ENCODE peak calls at places on chromosomes 16 and 17, in six cellular contexts. One of them, this sample, is unnamed.

GRCh38 chr17:50659220-50659619 is 24.5 kb downstream of the ABCC3 start:
- DNase-seq in uterus: no peak
- DNase-seq in CD4-positive, alpha-beta T cell: no peak
- DNase-seq in heart left ventricle: no peak
- DNase-seq in cardiac muscle cell: no peak
- DNase-seq in Calu3: no peak
- DNase-seq in this sample: no peak

GRCh38 chr17:82246365-82247174 is 17.7 kb downstream of the SLC16A3 start:
- DNase-seq in uterus: peak
- DNase-seq in CD4-positive, alpha-beta T cell: no peak
- DNase-seq in heart left ventricle: peak
- DNase-seq in cardiac muscle cell: no peak
- DNase-seq in Calu3: peak
- DNase-seq in this sample: peak

GRCh38 chr17:7589204-7589868 is 558 bp downstream of the SOX15 start:
- DNase-seq in uterus: peak
- DNase-seq in CD4-positive, alpha-beta T cell: peak
- DNase-seq in heart left ventricle: peak
- DNase-seq in cardiac muscle cell: peak
- DNase-seq in Calu3: no peak
- DNase-seq in this sample: peak

GRCh38 chr16:49811630-49812334 is 44.1 kb downstream of the ZNF423 start:
- DNase-seq in uterus: no peak
- DNase-seq in CD4-positive, alpha-beta T cell: no peak
- DNase-seq in heart left ventricle: no peak
- DNase-seq in cardiac muscle cell: peak
- DNase-seq in Calu3: no peak
- DNase-seq in this sample: no peak

GRCh38 chr17:288802-289356 is 63.7 kb downstream of the RPH3AL start:
- DNase-seq in uterus: no peak
- DNase-seq in CD4-positive, alpha-beta T cell: no peak
- DNase-seq in heart left ventricle: no peak
- DNase-seq in cardiac muscle cell: no peak
- DNase-seq in Calu3: no peak
- DNase-seq in this sample: no peak

GRCh38 chr16:11316331-11317015 is 28.8 kb upstream of the RMI2 start:
- DNase-seq in uterus: no peak
- DNase-seq in CD4-positive, alpha-beta T cell: no peak
- DNase-seq in heart left ventricle: no peak
- DNase-seq in cardiac muscle cell: no peak
- DNase-seq in Calu3: no peak
- DNase-seq in this sample: peak

GRCh38 chr16:57802635-57803412 is 533 bp upstream of the KIFC3 start:
- DNase-seq in uterus: no peak
- DNase-seq in CD4-positive, alpha-beta T cell: no peak
- DNase-seq in heart left ventricle: peak
- DNase-seq in cardiac muscle cell: no peak
- DNase-seq in Calu3: no peak
- DNase-seq in this sample: peak

GRCh38 chr16:10242076-10242475 is 59.8 kb upstream of the GRIN2A start:
- DNase-seq in uterus: no peak
- DNase-seq in CD4-positive, alpha-beta T cell: no peak
- DNase-seq in heart left ventricle: no peak
- DNase-seq in cardiac muscle cell: no peak
- DNase-seq in Calu3: no peak
- DNase-seq in this sample: no peak

GRCh38 chr16:67719778-67720144 is 645 bp upstream of the GFOD2 start:
- DNase-seq in uterus: peak
- DNase-seq in CD4-positive, alpha-beta T cell: no peak
- DNase-seq in heart left ventricle: no peak
- DNase-seq in cardiac muscle cell: peak
- DNase-seq in Calu3: peak
- DNase-seq in this sample: peak

GRCh38 chr17:18250259-18250658 is 8.3 kb downstream of the FLII start:
- DNase-seq in uterus: no peak
- DNase-seq in CD4-positive, alpha-beta T cell: no peak
- DNase-seq in heart left ventricle: no peak
- DNase-seq in cardiac muscle cell: no peak
- DNase-seq in Calu3: no peak
- DNase-seq in this sample: no peak

GRCh38 chr17:81483085-81483861 is 29.3 kb downstream of the ACTG1 start:
- DNase-seq in uterus: no peak
- DNase-seq in CD4-positive, alpha-beta T cell: no peak
- DNase-seq in heart left ventricle: peak
- DNase-seq in cardiac muscle cell: no peak
- DNase-seq in Calu3: no peak
- DNase-seq in this sample: peak

GRCh38 chr17:15944720-15945492 is at the start of gene ADORA2B:
- DNase-seq in uterus: no peak
- DNase-seq in CD4-positive, alpha-beta T cell: no peak
- DNase-seq in heart left ventricle: peak
- DNase-seq in cardiac muscle cell: peak
- DNase-seq in Calu3: peak
- DNase-seq in this sample: peak

GRCh38 chr17:35243459-35244204 is 760 bp downstream of the SLFN5 start:
- DNase-seq in uterus: peak
- DNase-seq in CD4-positive, alpha-beta T cell: peak
- DNase-seq in heart left ventricle: peak
- DNase-seq in cardiac muscle cell: peak
- DNase-seq in Calu3: peak
- DNase-seq in this sample: peak

GRCh38 chr16:80583466-80583865 is 42.7 kb downstream of the DYNLRB2 start:
- DNase-seq in uterus: no peak
- DNase-seq in CD4-positive, alpha-beta T cell: no peak
- DNase-seq in heart left ventricle: no peak
- DNase-seq in cardiac muscle cell: no peak
- DNase-seq in Calu3: no peak
- DNase-seq in this sample: peak

GRCh38 chr16:12211870-12212690 is 235.5 kb downstream of the SNX29 start:
- DNase-seq in uterus: no peak
- DNase-seq in CD4-positive, alpha-beta T cell: no peak
- DNase-seq in heart left ventricle: no peak
- DNase-seq in cardiac muscle cell: no peak
- DNase-seq in Calu3: peak
- DNase-seq in this sample: no peak

GRCh38 chr16:11094075-11094593 is 149.8 kb downstream of the CLEC16A start:
- DNase-seq in uterus: no peak
- DNase-seq in CD4-positive, alpha-beta T cell: no peak
- DNase-seq in heart left ventricle: no peak
- DNase-seq in cardiac muscle cell: peak
- DNase-seq in Calu3: no peak
- DNase-seq in this sample: peak

GRCh38 chr16:15539197-15539596 is 103.8 kb downstream of the MARF1 start:
- DNase-seq in uterus: no peak
- DNase-seq in CD4-positive, alpha-beta T cell: no peak
- DNase-seq in heart left ventricle: no peak
- DNase-seq in cardiac muscle cell: peak
- DNase-seq in Calu3: no peak
- DNase-seq in this sample: no peak

GRCh38 chr16:88613293-88613692 is 25.1 kb upstream of the IL17C start:
- DNase-seq in uterus: no peak
- DNase-seq in CD4-positive, alpha-beta T cell: no peak
- DNase-seq in heart left ventricle: no peak
- DNase-seq in cardiac muscle cell: no peak
- DNase-seq in Calu3: no peak
- DNase-seq in this sample: no peak

GRCh38 chr16:88606146-88606757 is 32.1 kb upstream of the IL17C start:
- DNase-seq in uterus: no peak
- DNase-seq in CD4-positive, alpha-beta T cell: no peak
- DNase-seq in heart left ventricle: peak
- DNase-seq in cardiac muscle cell: no peak
- DNase-seq in Calu3: no peak
- DNase-seq in this sample: no peak

GRCh38 chr16:88611220-88611821 is 27.1 kb upstream of the IL17C start:
- DNase-seq in uterus: no peak
- DNase-seq in CD4-positive, alpha-beta T cell: no peak
- DNase-seq in heart left ventricle: no peak
- DNase-seq in cardiac muscle cell: peak
- DNase-seq in Calu3: no peak
- DNase-seq in this sample: no peak

GRCh38 chr16:88608076-88608475 is 30.3 kb upstream of the IL17C start:
- DNase-seq in uterus: no peak
- DNase-seq in CD4-positive, alpha-beta T cell: no peak
- DNase-seq in heart left ventricle: peak
- DNase-seq in cardiac muscle cell: no peak
- DNase-seq in Calu3: no peak
- DNase-seq in this sample: no peak

DNA sequence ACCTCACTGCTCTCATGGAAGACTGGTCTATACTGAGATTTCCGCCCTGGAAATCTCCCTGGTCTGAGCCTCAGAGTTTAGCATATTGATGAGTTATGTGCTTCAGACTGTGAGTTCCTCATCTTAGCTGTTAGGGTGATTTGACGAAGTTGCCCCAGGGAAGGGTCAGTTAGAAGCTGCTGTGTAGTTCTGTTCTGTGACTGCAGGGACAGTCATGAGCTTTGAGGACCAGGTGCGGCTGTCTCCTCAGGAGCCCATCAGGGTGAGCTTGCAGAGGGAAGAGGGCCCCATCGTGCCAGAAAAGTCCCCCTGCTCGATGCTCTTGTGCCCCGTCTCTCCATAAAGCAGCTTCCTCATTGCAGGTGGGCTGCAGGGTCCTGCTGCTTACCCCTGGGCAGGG is 28.3 kb upstream of the IL17C start:
- DNase-seq in uterus: no peak
- DNase-seq in CD4-positive, alpha-beta T cell: no peak
- DNase-seq in heart left ventricle: no peak
- DNase-seq in cardiac muscle cell: no peak
- DNase-seq in Calu3: no peak
- DNase-seq in this sample: no peak
- TF ChIP-seq CTCF in uterus: no peak
- TF ChIP-seq CTCF in CD4-positive, alpha-beta T cell: no peak
- TF ChIP-seq CTCF in heart left ventricle: no peak
- TF ChIP-seq CTCF in cardiac muscle cell: no peak
- TF ChIP-seq CTCF in Calu3: peak
- TF ChIP-seq CTCF in this sample: peak

GRCh38 chr17:79741751-79742588 is 11.2 kb downstream of the ENPP7 start:
- DNase-seq in uterus: peak
- DNase-seq in CD4-positive, alpha-beta T cell: peak
- DNase-seq in heart left ventricle: peak
- DNase-seq in cardiac muscle cell: peak
- DNase-seq in Calu3: peak
- DNase-seq in this sample: peak

GRCh38 chr17:79738643-79739042 is 7.9 kb downstream of the ENPP7 start:
- DNase-seq in uterus: no peak
- DNase-seq in CD4-positive, alpha-beta T cell: no peak
- DNase-seq in heart left ventricle: no peak
- DNase-seq in cardiac muscle cell: no peak
- DNase-seq in Calu3: no peak
- DNase-seq in this sample: no peak

GRCh38 chr17:79739148-79740062 is 8.7 kb downstream of the ENPP7 start:
- DNase-seq in uterus: no peak
- DNase-seq in CD4-positive, alpha-beta T cell: no peak
- DNase-seq in heart left ventricle: no peak
- DNase-seq in cardiac muscle cell: no peak
- DNase-seq in Calu3: peak
- DNase-seq in this sample: no peak

GRCh38 chr17:79741401-79741750 is 10.6 kb downstream of the ENPP7 start:
- DNase-seq in uterus: no peak
- DNase-seq in CD4-positive, alpha-beta T cell: no peak
- DNase-seq in heart left ventricle: peak
- DNase-seq in cardiac muscle cell: no peak
- DNase-seq in Calu3: no peak
- DNase-seq in this sample: no peak

DNA sequence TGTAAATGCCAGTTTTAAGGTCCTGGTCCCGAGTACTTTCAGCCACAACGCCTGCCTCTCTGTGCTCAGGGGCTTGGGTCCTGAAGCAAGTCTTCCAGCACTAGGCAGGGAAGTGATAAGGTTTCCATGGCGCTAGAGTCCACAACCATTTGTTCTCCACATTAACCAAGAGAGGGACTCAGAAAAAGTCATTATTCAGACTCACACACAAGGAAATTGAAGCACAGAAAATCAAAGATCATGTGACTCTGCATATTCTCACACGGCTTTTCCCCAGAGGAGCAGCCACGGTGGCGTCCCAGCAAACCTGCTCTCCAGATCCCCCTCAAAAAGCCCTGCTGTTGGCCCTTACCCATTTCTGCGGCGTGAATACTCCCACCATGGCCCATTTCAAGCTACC is 9.7 kb downstream of the ENPP7 start:
- DNase-seq in uterus: no peak
- DNase-seq in CD4-positive, alpha-beta T cell: no peak
- DNase-seq in heart left ventricle: no peak
- DNase-seq in cardiac muscle cell: peak
- DNase-seq in Calu3: no peak
- DNase-seq in this sample: no peak
- TF ChIP-seq CTCF in uterus: no peak
- TF ChIP-seq CTCF in CD4-positive, alpha-beta T cell: no peak
- TF ChIP-seq CTCF in heart left ventricle: no peak
- TF ChIP-seq CTCF in cardiac muscle cell: no peak
- TF ChIP-seq CTCF in Calu3: no peak
- TF ChIP-seq CTCF in this sample: no peak

GRCh38 chr17:79746955-79747507 is 16.3 kb downstream of the ENPP7 start:
- DNase-seq in uterus: no peak
- DNase-seq in CD4-positive, alpha-beta T cell: no peak
- DNase-seq in heart left ventricle: peak
- DNase-seq in cardiac muscle cell: no peak
- DNase-seq in Calu3: no peak
- DNase-seq in this sample: no peak

GRCh38 chr17:79749156-79749815 is 18.5 kb downstream of the ENPP7 start:
- DNase-seq in uterus: no peak
- DNase-seq in CD4-positive, alpha-beta T cell: no peak
- DNase-seq in heart left ventricle: no peak
- DNase-seq in cardiac muscle cell: no peak
- DNase-seq in Calu3: no peak
- DNase-seq in this sample: peak

GRCh38 chr17:79747508-79748295 is 17.0 kb downstream of the ENPP7 start:
- DNase-seq in uterus: no peak
- DNase-seq in CD4-positive, alpha-beta T cell: no peak
- DNase-seq in heart left ventricle: peak
- DNase-seq in cardiac muscle cell: peak
- DNase-seq in Calu3: no peak
- DNase-seq in this sample: no peak

GRCh38 chr17:79749958-79750357 is 19.2 kb downstream of the ENPP7 start:
- DNase-seq in uterus: no peak
- DNase-seq in CD4-positive, alpha-beta T cell: no peak
- DNase-seq in heart left ventricle: no peak
- DNase-seq in cardiac muscle cell: no peak
- DNase-seq in Calu3: no peak
- DNase-seq in this sample: no peak

GRCh38 chr17:79748296-79749099 is 17.8 kb downstream of the ENPP7 start:
- DNase-seq in uterus: no peak
- DNase-seq in CD4-positive, alpha-beta T cell: no peak
- DNase-seq in heart left ventricle: peak
- DNase-seq in cardiac muscle cell: no peak
- DNase-seq in Calu3: no peak
- DNase-seq in this sample: no peak
- TF ChIP-seq CTCF in uterus: no peak
- TF ChIP-seq CTCF in CD4-positive, alpha-beta T cell: no peak
- TF ChIP-seq CTCF in heart left ventricle: no peak
- TF ChIP-seq CTCF in cardiac muscle cell: no peak
- TF ChIP-seq CTCF in Calu3: no peak
- TF ChIP-seq CTCF in this sample: no peak

DNA sequence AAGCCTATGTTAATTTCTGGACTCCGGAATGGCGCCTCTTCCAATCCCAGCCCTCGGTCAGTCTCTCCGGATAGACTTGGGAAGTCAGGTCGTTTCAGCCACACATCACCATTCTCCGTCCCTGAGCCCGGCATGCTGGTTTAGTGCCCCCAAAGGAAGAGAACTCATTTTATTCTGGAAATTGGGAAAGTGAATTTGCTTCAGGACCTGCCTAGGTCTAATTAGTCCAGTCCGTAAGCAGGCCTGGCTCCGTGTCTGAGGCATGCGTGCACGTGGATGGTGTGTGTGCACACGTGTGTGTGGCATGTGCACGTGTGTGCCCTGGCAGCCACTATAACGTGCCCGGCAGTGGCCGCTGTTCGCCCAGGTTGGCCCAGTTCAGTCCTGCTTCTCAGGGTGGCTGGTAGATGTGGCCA is 77.4 kb downstream of the RPA1 start:
- DNase-seq in uterus: no peak
- DNase-seq in CD4-positive, alpha-beta T cell: no peak
- DNase-seq in heart left ventricle: no peak
- DNase-seq in cardiac muscle cell: no peak
- DNase-seq in Calu3: no peak
- DNase-seq in this sample: no peak
- TF ChIP-seq CTCF in uterus: no peak
- TF ChIP-seq CTCF in CD4-positive, alpha-beta T cell: no peak
- TF ChIP-seq CTCF in heart left ventricle: no peak
- TF ChIP-seq CTCF in cardiac muscle cell: no peak
- TF ChIP-seq CTCF in Calu3: no peak
- TF ChIP-seq CTCF in this sample: no peak

This sample was measured in fibroblast of villous mesenchyme.